ENCODE peak calls at places on chromosomes 12 and 14, in seven cellular contexts. One of them, this sample, is unnamed.
A peak's percentile ranks its signal among the peaks of the same experiment; 100 is the strongest.

GRCh38 chr12:108532061-108532848 is 17.2 kb downstream of the FICD start:
- DNase-seq in aorta: no peak
- DNase-seq in SK-N-DZ: peak; percentile 89
- DNase-seq in RWPE1: no peak
- DNase-seq in mesenchymal stem cell: no peak
- DNase-seq in GM04504: no peak
- DNase-seq in stimulated activated CD4-positive, alpha-beta T cell treated with anti-CD3 and anti-CD28 coated beads, TNF-alpha, amount 100 ng/mL, for 1 hour: no peak
- DNase-seq in this sample: no peak

GRCh38 chr14:55701638-55702037 is 121.6 kb downstream of the KTN1 start:
- DNase-seq in aorta: no peak
- DNase-seq in SK-N-DZ: no peak
- DNase-seq in RWPE1: peak; percentile 5
- DNase-seq in mesenchymal stem cell: no peak
- DNase-seq in GM04504: no peak
- DNase-seq in stimulated activated CD4-positive, alpha-beta T cell treated with anti-CD3 and anti-CD28 coated beads, TNF-alpha, amount 100 ng/mL, for 1 hour: no peak
- DNase-seq in this sample: no peak

GRCh38 chr14:101019974-101020710 is 116.6 kb upstream of the RTL1 start:
- DNase-seq in aorta: peak; percentile 59
- DNase-seq in SK-N-DZ: no peak
- DNase-seq in RWPE1: no peak
- DNase-seq in mesenchymal stem cell: no peak
- DNase-seq in GM04504: no peak
- DNase-seq in stimulated activated CD4-positive, alpha-beta T cell treated with anti-CD3 and anti-CD28 coated beads, TNF-alpha, amount 100 ng/mL, for 1 hour: no peak
- DNase-seq in this sample: no peak

GRCh38 chr12:123250471-123251383 is 17.5 kb downstream of the MTRFR start:
- DNase-seq in aorta: no peak
- DNase-seq in SK-N-DZ: no peak
- DNase-seq in RWPE1: peak; percentile 84
- DNase-seq in mesenchymal stem cell: no peak
- DNase-seq in GM04504: no peak
- DNase-seq in stimulated activated CD4-positive, alpha-beta T cell treated with anti-CD3 and anti-CD28 coated beads, TNF-alpha, amount 100 ng/mL, for 1 hour: no peak
- DNase-seq in this sample: no peak

GRCh38 chr12:123934829-123935228 is 37.8 kb downstream of the CCDC92 start:
- DNase-seq in aorta: no peak
- DNase-seq in SK-N-DZ: no peak
- DNase-seq in RWPE1: no peak
- DNase-seq in mesenchymal stem cell: peak; percentile 26
- DNase-seq in GM04504: peak; percentile 24
- DNase-seq in stimulated activated CD4-positive, alpha-beta T cell treated with anti-CD3 and anti-CD28 coated beads, TNF-alpha, amount 100 ng/mL, for 1 hour: no peak
- DNase-seq in this sample: no peak

GRCh38 chr14:106875503-106875902 is 1349.1 kb downstream of the TMEM121 start:
- DNase-seq in aorta: no peak
- DNase-seq in SK-N-DZ: no peak
- DNase-seq in RWPE1: no peak
- DNase-seq in mesenchymal stem cell: no peak
- DNase-seq in GM04504: no peak
- DNase-seq in stimulated activated CD4-positive, alpha-beta T cell treated with anti-CD3 and anti-CD28 coated beads, TNF-alpha, amount 100 ng/mL, for 1 hour: no peak
- DNase-seq in this sample: no peak

GRCh38 chr12:8078916-8079315 is 3.2 kb upstream of the NECAP1 start:
- DNase-seq in aorta: no peak
- DNase-seq in SK-N-DZ: no peak
- DNase-seq in RWPE1: no peak
- DNase-seq in mesenchymal stem cell: no peak
- DNase-seq in GM04504: no peak
- DNase-seq in stimulated activated CD4-positive, alpha-beta T cell treated with anti-CD3 and anti-CD28 coated beads, TNF-alpha, amount 100 ng/mL, for 1 hour: no peak
- DNase-seq in this sample: no peak

GRCh38 chr12:132807295-132808222 is 21.1 kb downstream of the GOLGA3 start:
- DNase-seq in aorta: no peak
- DNase-seq in SK-N-DZ: no peak
- DNase-seq in RWPE1: peak; percentile 42
- DNase-seq in mesenchymal stem cell: no peak
- DNase-seq in GM04504: no peak
- DNase-seq in stimulated activated CD4-positive, alpha-beta T cell treated with anti-CD3 and anti-CD28 coated beads, TNF-alpha, amount 100 ng/mL, for 1 hour: no peak
- DNase-seq in this sample: no peak

GRCh38 chr14:98937021-98937420 is 335.0 kb downstream of the BCL11B start:
- DNase-seq in aorta: no peak
- DNase-seq in SK-N-DZ: no peak
- DNase-seq in RWPE1: no peak
- DNase-seq in mesenchymal stem cell: no peak
- DNase-seq in GM04504: no peak
- DNase-seq in stimulated activated CD4-positive, alpha-beta T cell treated with anti-CD3 and anti-CD28 coated beads, TNF-alpha, amount 100 ng/mL, for 1 hour: no peak
- DNase-seq in this sample: no peak

GRCh38 chr12:76878045-76878898 is 547 bp downstream of the CSRP2 start:
- DNase-seq in aorta: peak; percentile 77
- DNase-seq in SK-N-DZ: peak; percentile 61
- DNase-seq in RWPE1: peak; percentile 54
- DNase-seq in mesenchymal stem cell: peak; percentile 62
- DNase-seq in GM04504: no peak
- DNase-seq in stimulated activated CD4-positive, alpha-beta T cell treated with anti-CD3 and anti-CD28 coated beads, TNF-alpha, amount 100 ng/mL, for 1 hour: no peak
- DNase-seq in this sample: no peak

GRCh38 chr14:77638738-77639137 is 22.3 kb upstream of the SPTLC2 start:
- DNase-seq in aorta: no peak
- DNase-seq in SK-N-DZ: no peak
- DNase-seq in RWPE1: peak; percentile 65
- DNase-seq in mesenchymal stem cell: peak; percentile 81
- DNase-seq in GM04504: peak; percentile 72
- DNase-seq in stimulated activated CD4-positive, alpha-beta T cell treated with anti-CD3 and anti-CD28 coated beads, TNF-alpha, amount 100 ng/mL, for 1 hour: no peak
- DNase-seq in this sample: no peak

GRCh38 chr12:873954-874353 is 75.5 kb downstream of the RAD52 start:
- DNase-seq in aorta: no peak
- DNase-seq in SK-N-DZ: no peak
- DNase-seq in RWPE1: peak; percentile 3
- DNase-seq in mesenchymal stem cell: peak; percentile 20
- DNase-seq in GM04504: no peak
- DNase-seq in stimulated activated CD4-positive, alpha-beta T cell treated with anti-CD3 and anti-CD28 coated beads, TNF-alpha, amount 100 ng/mL, for 1 hour: no peak
- DNase-seq in this sample: no peak

GRCh38 chr14:88919502-88919901 is 95.1 kb downstream of the TTC8 start:
- DNase-seq in aorta: no peak
- DNase-seq in SK-N-DZ: no peak
- DNase-seq in RWPE1: peak; percentile 66
- DNase-seq in mesenchymal stem cell: no peak
- DNase-seq in GM04504: no peak
- DNase-seq in stimulated activated CD4-positive, alpha-beta T cell treated with anti-CD3 and anti-CD28 coated beads, TNF-alpha, amount 100 ng/mL, for 1 hour: no peak
- DNase-seq in this sample: no peak

GRCh38 chr12:108495054-108495453 is 20.0 kb upstream of the FICD start:
- DNase-seq in aorta: no peak
- DNase-seq in SK-N-DZ: no peak
- DNase-seq in RWPE1: no peak
- DNase-seq in mesenchymal stem cell: peak; percentile 21
- DNase-seq in GM04504: no peak
- DNase-seq in stimulated activated CD4-positive, alpha-beta T cell treated with anti-CD3 and anti-CD28 coated beads, TNF-alpha, amount 100 ng/mL, for 1 hour: no peak
- DNase-seq in this sample: no peak

GRCh38 chr14:94464290-94464689 is 11.7 kb upstream of the SERPINA11 start:
- DNase-seq in aorta: no peak
- DNase-seq in SK-N-DZ: no peak
- DNase-seq in RWPE1: no peak
- DNase-seq in mesenchymal stem cell: no peak
- DNase-seq in GM04504: no peak
- DNase-seq in stimulated activated CD4-positive, alpha-beta T cell treated with anti-CD3 and anti-CD28 coated beads, TNF-alpha, amount 100 ng/mL, for 1 hour: no peak
- DNase-seq in this sample: no peak

GRCh38 chr12:27602516-27602915 is 78.5 kb downstream of the PPFIBP1 start:
- DNase-seq in aorta: no peak
- DNase-seq in SK-N-DZ: no peak
- DNase-seq in RWPE1: no peak
- DNase-seq in mesenchymal stem cell: peak; percentile 73
- DNase-seq in GM04504: no peak
- DNase-seq in stimulated activated CD4-positive, alpha-beta T cell treated with anti-CD3 and anti-CD28 coated beads, TNF-alpha, amount 100 ng/mL, for 1 hour: no peak
- DNase-seq in this sample: no peak

GRCh38 chr12:107318804-107319535 is 225.6 kb upstream of the CRY1 start:
- DNase-seq in aorta: no peak
- DNase-seq in SK-N-DZ: peak; percentile 11
- DNase-seq in RWPE1: peak; percentile 38
- DNase-seq in mesenchymal stem cell: peak; percentile 43
- DNase-seq in GM04504: no peak
- DNase-seq in stimulated activated CD4-positive, alpha-beta T cell treated with anti-CD3 and anti-CD28 coated beads, TNF-alpha, amount 100 ng/mL, for 1 hour: no peak
- DNase-seq in this sample: no peak

GRCh38 chr12:94982456-94982855 is 21.0 kb downstream of the NDUFA12 start:
- DNase-seq in aorta: no peak
- DNase-seq in SK-N-DZ: no peak
- DNase-seq in RWPE1: no peak
- DNase-seq in mesenchymal stem cell: peak; percentile 18
- DNase-seq in GM04504: no peak
- DNase-seq in stimulated activated CD4-positive, alpha-beta T cell treated with anti-CD3 and anti-CD28 coated beads, TNF-alpha, amount 100 ng/mL, for 1 hour: no peak
- DNase-seq in this sample: no peak

GRCh38 chr12:124666722-124667259 is 99.4 kb upstream of the NCOR2 start:
- DNase-seq in aorta: no peak
- DNase-seq in SK-N-DZ: no peak
- DNase-seq in RWPE1: no peak
- DNase-seq in mesenchymal stem cell: no peak
- DNase-seq in GM04504: no peak
- DNase-seq in stimulated activated CD4-positive, alpha-beta T cell treated with anti-CD3 and anti-CD28 coated beads, TNF-alpha, amount 100 ng/mL, for 1 hour: no peak
- DNase-seq in this sample: no peak

GRCh38 chr14:70064111-70064885 is 124.5 kb downstream of the SLC8A3 start:
- DNase-seq in aorta: no peak
- DNase-seq in SK-N-DZ: no peak
- DNase-seq in RWPE1: no peak
- DNase-seq in mesenchymal stem cell: no peak
- DNase-seq in GM04504: no peak
- DNase-seq in stimulated activated CD4-positive, alpha-beta T cell treated with anti-CD3 and anti-CD28 coated beads, TNF-alpha, amount 100 ng/mL, for 1 hour: no peak
- DNase-seq in this sample: no peak

GRCh38 chr12:114846771-114847170 is 162.8 kb upstream of the TBX3 start:
- DNase-seq in aorta: no peak
- DNase-seq in SK-N-DZ: no peak
- DNase-seq in RWPE1: no peak
- DNase-seq in mesenchymal stem cell: no peak
- DNase-seq in GM04504: no peak
- DNase-seq in stimulated activated CD4-positive, alpha-beta T cell treated with anti-CD3 and anti-CD28 coated beads, TNF-alpha, amount 100 ng/mL, for 1 hour: no peak
- DNase-seq in this sample: no peak

GRCh38 chr12:18723752-18724151 is 14.1 kb downstream of the PLCZ1 start:
- DNase-seq in aorta: no peak
- DNase-seq in SK-N-DZ: no peak
- DNase-seq in RWPE1: peak; percentile 78
- DNase-seq in mesenchymal stem cell: peak; percentile 82
- DNase-seq in GM04504: peak; percentile 11
- DNase-seq in stimulated activated CD4-positive, alpha-beta T cell treated with anti-CD3 and anti-CD28 coated beads, TNF-alpha, amount 100 ng/mL, for 1 hour: no peak
- DNase-seq in this sample: no peak

GRCh38 chr14:80456200-80456599 is 244.9 kb upstream of the DIO2 start:
- DNase-seq in aorta: no peak
- DNase-seq in SK-N-DZ: no peak
- DNase-seq in RWPE1: no peak
- DNase-seq in mesenchymal stem cell: peak; percentile 39
- DNase-seq in GM04504: peak; percentile 40
- DNase-seq in stimulated activated CD4-positive, alpha-beta T cell treated with anti-CD3 and anti-CD28 coated beads, TNF-alpha, amount 100 ng/mL, for 1 hour: no peak
- DNase-seq in this sample: no peak

GRCh38 chr12:39988574-39988973 is 117.3 kb downstream of the SLC2A13 start:
- DNase-seq in aorta: no peak
- DNase-seq in SK-N-DZ: no peak
- DNase-seq in RWPE1: no peak
- DNase-seq in mesenchymal stem cell: no peak
- DNase-seq in GM04504: no peak
- DNase-seq in stimulated activated CD4-positive, alpha-beta T cell treated with anti-CD3 and anti-CD28 coated beads, TNF-alpha, amount 100 ng/mL, for 1 hour: no peak
- DNase-seq in this sample: no peak

GRCh38 chr12:51884676-51885229 is 3.1 kb upstream of the ANKRD33 start:
- DNase-seq in aorta: no peak
- DNase-seq in SK-N-DZ: no peak
- DNase-seq in RWPE1: peak; percentile 32
- DNase-seq in mesenchymal stem cell: peak; percentile 70
- DNase-seq in GM04504: no peak
- DNase-seq in stimulated activated CD4-positive, alpha-beta T cell treated with anti-CD3 and anti-CD28 coated beads, TNF-alpha, amount 100 ng/mL, for 1 hour: no peak
- DNase-seq in this sample: no peak

GRCh38 chr14:85241022-85241880 is 288.7 kb upstream of the FLRT2 start:
- DNase-seq in aorta: no peak
- DNase-seq in SK-N-DZ: no peak
- DNase-seq in RWPE1: no peak
- DNase-seq in mesenchymal stem cell: no peak
- DNase-seq in GM04504: no peak
- DNase-seq in stimulated activated CD4-positive, alpha-beta T cell treated with anti-CD3 and anti-CD28 coated beads, TNF-alpha, amount 100 ng/mL, for 1 hour: no peak
- DNase-seq in this sample: no peak

GRCh38 chr12:54055522-54055921 is 1.9 kb downstream of the HOXC4 start:
- DNase-seq in aorta: no peak
- DNase-seq in SK-N-DZ: no peak
- DNase-seq in RWPE1: no peak
- DNase-seq in mesenchymal stem cell: no peak
- DNase-seq in GM04504: no peak
- DNase-seq in stimulated activated CD4-positive, alpha-beta T cell treated with anti-CD3 and anti-CD28 coated beads, TNF-alpha, amount 100 ng/mL, for 1 hour: no peak
- DNase-seq in this sample: no peak

This sample was measured in activated T-helper 1 cell treated with anti-CD3 and anti-CD28 coated beads, Interleukin-2, amount 50 U/mL, for 16 hours.